ENCODE peak calls at places on chromosomes 6 and 20, in ten cellular contexts. Q is keratinocyte; U is B cell; O is HT-29; R is stimulated activated CD4-positive, alpha-beta T cell treated with anti-CD3 and anti-CD28 coated beads, Interleukin-15, amount 100 ng/mL, for 1 hour; A is GM04503; F is NT2/D1; K is dermis microvascular lymphatic vessel endothelial cell; W is activated naive CD4-positive, alpha-beta T cell treated with anti-CD3 and anti-CD28 coated beads, Interleukin-2, amount 10 ng/mL, durations not matched to agents 7 days and 5 days; B is glutamatergic neuron. Z is an unnamed sample.

GRCh38 chr20:62931464-62931863 is 5.2 kb upstream of the DIDO1 start:
- DNase-seq in R (no peak), Q (no peak), U (no peak), K (no peak), F (no peak), O (no peak), B (no peak), W (no peak), A (no peak), Z (no peak)

GRCh38 chr20:57094171-57094891 is 172.1 kb downstream of the BMP7 start:
- DNase-seq in A (no peak), W (no peak), B (no peak), R (no peak), Q (no peak), F (no peak), O (no peak), U (no peak), K (no peak), Z (no peak)

GRCh38 chr6:113120214-113120576 is 737.0 kb upstream of the MARCKS start:
- DNase-seq in A (peak; percentile 94), B (no peak), R (no peak), K (no peak), U (no peak), Q (peak; percentile 52), F (no peak), O (no peak), W (no peak), Z (no peak)

GRCh38 chr6:28474441-28475219 is 31.3 kb upstream of the ZSCAN23 start:
- DNase-seq in W (no peak), B (no peak), R (no peak), O (peak; percentile 91), Q (peak; percentile 77), U (no peak), F (peak; percentile 75), K (peak; percentile 18), A (peak; percentile 61), Z (peak; percentile 65)

GRCh38 chr6:143963158-143963919 is 44.7 kb downstream of the PLAGL1 start:
- DNase-seq in F (no peak), A (no peak), W (no peak), R (no peak), B (no peak), U (no peak), O (no peak), Q (no peak), K (no peak), Z (no peak)

GRCh38 chr6:137159912-137160311 is 13.5 kb downstream of the IL22RA2 start:
- DNase-seq in O (no peak), U (no peak), B (no peak), F (no peak), R (no peak), W (no peak), A (no peak), K (no peak), Q (no peak), Z (no peak)

GRCh38 chr20:38730167-38730988 is 6.1 kb downstream of the SLC32A1 start:
- DNase-seq in R (no peak), O (peak; percentile 39), K (no peak), F (no peak), Q (no peak), U (peak; percentile 46), W (no peak), B (no peak), A (no peak), Z (peak; percentile 34)

GRCh38 chr20:13037727-13038126 is 29.0 kb downstream of the SPTLC3 start:
- DNase-seq in A (no peak), W (no peak), R (no peak), U (no peak), O (no peak), F (no peak), B (no peak), Q (no peak), K (no peak), Z (no peak)

GRCh38 chr6:71592641-71593040 is 293.7 kb upstream of the RIMS1 start:
- DNase-seq in F (no peak), K (no peak), B (no peak), A (no peak), O (no peak), U (no peak), Q (no peak), W (no peak), R (no peak), Z (no peak)

GRCh38 chr20:47318027-47318595 is 38.4 kb downstream of the ZMYND8 start:
- DNase-seq in O (peak; percentile 98), R (no peak), F (peak; percentile 70), A (no peak), W (no peak), K (no peak), B (no peak), U (no peak), Q (peak; percentile 49), Z (no peak)

GRCh38 chr6:868212-868611 is 175.3 kb upstream of the EXOC2 start:
- DNase-seq in O (no peak), R (no peak), F (no peak), U (no peak), B (no peak), Q (no peak), A (no peak), W (no peak), K (no peak), Z (no peak)

GRCh38 chr6:39958947-39959346 is 24.7 kb upstream of the MOCS1 start:
- DNase-seq in F (no peak), B (no peak), Q (no peak), A (no peak), R (no peak), K (no peak), O (no peak), U (no peak), W (no peak), Z (no peak)

GRCh38 chr6:81886157-81886556 is 133.7 kb upstream of the TENT5A start:
- DNase-seq in K (no peak), A (no peak), Q (no peak), B (no peak), W (no peak), U (no peak), R (no peak), O (no peak), F (no peak), Z (no peak)

GRCh38 chr20:46311039-46311650 is 2.8 kb upstream of the CDH22 start:
- DNase-seq in U (no peak), K (no peak), Q (no peak), A (no peak), O (no peak), B (no peak), R (no peak), F (no peak), W (no peak), Z (no peak)

GRCh38 chr20:63395723-63396122 is 34.6 kb upstream of the CHRNA4 start:
- DNase-seq in F (no peak), R (no peak), B (no peak), K (no peak), A (no peak), O (no peak), W (no peak), Q (no peak), U (no peak), Z (no peak)

GRCh38 chr6:54135665-54136370 is 24.6 kb downstream of the MLIP start:
- DNase-seq in W (no peak), B (no peak), U (no peak), O (peak; percentile 78), Q (no peak), K (peak; percentile 55), F (no peak), A (no peak), R (no peak), Z (no peak)

GRCh38 chr6:157978021-157978783 is 3.5 kb upstream of the SYNJ2 start:
- DNase-seq in K (no peak), F (no peak), Q (no peak), U (no peak), A (no peak), W (no peak), B (no peak), R (no peak), O (no peak), Z (no peak)

GRCh38 chr20:8260837-8261241 is 128.8 kb downstream of the PLCB1 start:
- DNase-seq in W (no peak), R (no peak), Q (no peak), A (no peak), B (no peak), K (no peak), U (no peak), F (no peak), O (no peak), Z (no peak)

GRCh38 chr6:1760876-1761275 is 151.2 kb downstream of the FOXC1 start:
- DNase-seq in U (no peak), R (no peak), F (no peak), O (no peak), Q (no peak), A (no peak), B (no peak), W (no peak), K (no peak), Z (no peak)

GRCh38 chr6:32662836-32663235 is 3.6 kb downstream of the HLA-DQB1 start:
- DNase-seq in U (no peak), O (no peak), W (no peak), A (no peak), Q (no peak), B (no peak), F (no peak), K (no peak), R (no peak), Z (no peak)

GRCh38 chr6:118319890-118320289 is 228.2 kb upstream of the PLN start:
- DNase-seq in F (no peak), Q (no peak), O (no peak), A (no peak), W (no peak), K (no peak), U (no peak), R (no peak), B (no peak), Z (no peak)

GRCh38 chr20:49097159-49097558 is 51.0 kb downstream of the CSE1L start:
- DNase-seq in F (no peak), U (no peak), W (no peak), K (no peak), B (no peak), A (no peak), O (no peak), R (no peak), Q (no peak), Z (no peak)

GRCh38 chr6:110756817-110757216 is 58.5 kb downstream of the CDK19 start:
- DNase-seq in W (no peak), B (no peak), U (no peak), A (no peak), F (no peak), O (no peak), K (no peak), Q (no peak), R (no peak), Z (peak; percentile 44)

GRCh38 chr20:6940052-6940451 is 172.6 kb downstream of the BMP2 start:
- DNase-seq in B (peak; percentile 37), K (no peak), Q (no peak), F (peak; percentile 48), U (no peak), R (no peak), O (peak; percentile 76), A (no peak), W (no peak), Z (no peak)

GRCh38 chr20:59955131-59955796 is 3.0 kb upstream of the CDH26 start:
- DNase-seq in F (no peak), R (no peak), K (no peak), Q (no peak), A (no peak), U (no peak), B (no peak), O (peak; percentile 75), W (peak; percentile 23), Z (peak; percentile 38)